ENCODE peak calls at places on chromosomes 2 and 18, in eight cellular contexts. H, Y, F, K, M, O, W and S are unnamed samples.
A peak's percentile ranks its signal among the peaks of the same experiment; 100 is the strongest.

GRCh38 chr2:101958071-101958470 is 33.7 kb upstream of the IL1R2 start:
- DNase-seq in K (no peak), M (no peak), F (no peak), H (peak; percentile 53), O (no peak), W (no peak), Y (no peak), S (no peak)

GRCh38 chr18:44740000-44740399 is 59.3 kb downstream of the SETBP1 start:
- DNase-seq in F (no peak), Y (no peak), O (no peak), W (no peak), M (no peak), H (no peak), K (no peak), S (no peak)

GRCh38 chr2:215782271-215782670 is 231.1 kb downstream of the MREG start:
- DNase-seq in W (no peak), F (no peak), K (no peak), O (no peak), H (no peak), Y (no peak), M (no peak), S (no peak)

GRCh38 chr2:68284896-68285295 is 32.6 kb upstream of the PPP3R1 start:
- DNase-seq in O (no peak), F (no peak), K (no peak), M (no peak), H (peak; percentile 85), W (peak; percentile 36), Y (peak; percentile 33), S (no peak)

GRCh38 chr18:61581578-61582204 is 248.5 kb downstream of the CDH20 start:
- DNase-seq in F (peak; percentile 74), K (peak; percentile 93), H (peak; percentile 69), M (peak; percentile 89), O (peak; percentile 55), W (peak; percentile 60), Y (peak; percentile 65), S (peak; percentile 81)

GRCh38 chr2:95179451-95179850 is 13.8 kb downstream of the ZNF2 start:
- DNase-seq in M (no peak), O (no peak), W (no peak), Y (no peak), H (no peak), F (no peak), K (no peak), S (peak; percentile 65)

GRCh38 chr2:7639476-7639875 is 722.3 kb downstream of the RNF144A start:
- DNase-seq in H (no peak), O (peak; percentile 69), Y (no peak), K (no peak), F (no peak), W (no peak), M (no peak), S (no peak)

GRCh38 chr2:208042041-208042440 is 16.7 kb upstream of the PLEKHM3 start:
- DNase-seq in H (peak; percentile 13), W (no peak), O (no peak), Y (no peak), F (no peak), M (no peak), K (no peak), S (no peak)

GRCh38 chr2:144519934-144520717 is at the start of gene ZEB2:
- DNase-seq in H (peak; percentile 95), O (no peak), W (peak; percentile 34), Y (peak; percentile 84), F (peak; percentile 84), K (peak; percentile 75), M (no peak), S (no peak)

GRCh38 chr2:226228080-226228479 is 571.5 kb downstream of the IRS1 start:
- DNase-seq in F (no peak), M (no peak), H (no peak), O (no peak), K (no peak), Y (no peak), W (no peak), S (no peak)

GRCh38 chr18:45167109-45167551 is 448.1 kb upstream of the SLC14A2 start:
- DNase-seq in F (no peak), H (no peak), O (no peak), M (no peak), K (no peak), W (no peak), Y (no peak), S (no peak)

GRCh38 chr2:161136696-161137324 is 23.4 kb upstream of the TANK start:
- DNase-seq in K (no peak), M (no peak), Y (no peak), F (no peak), H (peak; percentile 56), W (no peak), O (no peak), S (no peak)

GRCh38 chr2:196758474-196759377 is 40.8 kb downstream of the GTF3C3 start:
- DNase-seq in Y (no peak), M (no peak), F (no peak), K (no peak), O (no peak), W (no peak), H (peak; percentile 50), S (no peak)

GRCh38 chr18:11747731-11748130 is 58.7 kb downstream of the GNAL start:
- DNase-seq in K (no peak), M (no peak), F (no peak), W (no peak), H (no peak), O (no peak), Y (no peak), S (no peak)

GRCh38 chr18:79631761-79632446 is 47.7 kb upstream of the CTDP1 start:
- DNase-seq in Y (no peak), F (peak; percentile 30), H (no peak), O (no peak), M (no peak), W (no peak), K (no peak), S (no peak)

GRCh38 chr2:64976276-64976675 is 12.9 kb upstream of the SLC1A4 start:
- DNase-seq in F (no peak), O (no peak), Y (no peak), H (no peak), M (no peak), W (no peak), K (no peak), S (no peak)

GRCh38 chr18:58991127-58991798 is 126.6 kb downstream of the ZNF532 start:
- DNase-seq in Y (no peak), W (no peak), O (no peak), K (no peak), M (no peak), H (peak; percentile 17), F (no peak), S (no peak)

GRCh38 chr2:33275689-33276444 is 200.6 kb upstream of the RASGRP3 start:
- DNase-seq in O (peak; percentile 51), F (peak; percentile 91), Y (peak; percentile 62), H (peak; percentile 81), K (peak; percentile 88), W (peak; percentile 63), M (peak; percentile 53), S (no peak)

GRCh38 chr2:1709970-1710560 is 34.2 kb downstream of the PXDN start:
- DNase-seq in F (no peak), M (no peak), H (no peak), K (no peak), W (no peak), O (no peak), Y (no peak), S (no peak)

GRCh38 chr2:74514368-74515270 is at the start of gene TLX2:
- DNase-seq in H (no peak), Y (no peak), K (no peak), F (no peak), O (no peak), W (no peak), M (no peak), S (no peak)

GRCh38 chr18:80133124-80133523 is 24.1 kb downstream of the ADNP2 start:
- DNase-seq in F (no peak), M (no peak), W (no peak), O (no peak), K (no peak), H (no peak), Y (no peak), S (no peak)

GRCh38 chr18:23884712-23885375 is 129.7 kb upstream of the TTC39C start:
- DNase-seq in M (no peak), F (no peak), H (no peak), O (no peak), W (no peak), Y (peak; percentile 30), K (no peak), S (no peak)

GRCh38 chr18:3782901-3783300 is 332.9 kb downstream of the TGIF1 start:
- DNase-seq in W (no peak), K (no peak), F (no peak), M (no peak), O (no peak), H (no peak), Y (no peak), S (no peak)

GRCh38 chr2:178105566-178105965 is 6.7 kb upstream of the RBM45 start:
- DNase-seq in W (no peak), O (no peak), M (no peak), K (no peak), H (no peak), F (no peak), Y (no peak), S (no peak)

GRCh38 chr2:205680067-205680466 is 2.2 kb upstream of the NRP2 start:
- DNase-seq in H (peak; percentile 90), W (no peak), F (no peak), M (no peak), K (no peak), Y (no peak), O (peak; percentile 80), S (no peak)

DNA sequence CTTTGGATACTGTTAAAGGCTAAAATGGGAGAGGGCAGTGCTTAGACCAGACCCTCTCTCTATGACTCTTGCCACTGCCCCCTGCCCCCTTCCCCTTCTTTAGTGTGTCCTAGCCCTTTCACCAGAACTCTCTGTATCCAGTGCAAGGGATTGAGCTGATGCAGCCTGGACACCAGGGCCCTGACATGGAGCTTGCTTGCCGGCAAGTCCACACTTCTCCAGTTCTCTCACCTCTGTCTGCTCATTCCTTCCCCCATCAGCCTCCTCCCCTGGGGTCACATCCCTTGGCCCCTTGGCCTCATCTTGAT is 1.5 kb upstream of the WNT6 start:
- DNase-seq in Y (no peak), O (no peak), M (no peak), H (no peak), K (peak; percentile 39), F (no peak), W (no peak), S (no peak)
- H3K4me1 ChIP-seq in Y (peaks cover 5% of the 10 kb centered on the region), O (peaks cover 46% of the 10 kb centered on the region), M (peaks cover 9% of the 10 kb centered on the region), H (peaks cover 7% of the 10 kb centered on the region), K (no peaks in the 10 kb centered on the region), F (peaks cover 21% of the 10 kb centered on the region), W (peaks cover 8% of the 10 kb centered on the region), S (peaks cover 3% of the 10 kb centered on the region)

GRCh38 chr2:240453461-240454030 is 18.1 kb downstream of the GPC1 start:
- DNase-seq in O (no peak), H (no peak), W (no peak), M (peak; percentile 60), F (no peak), K (peak; percentile 72), Y (peak; percentile 15), S (no peak)
- H3K4me1 ChIP-seq in O (peaks cover 32% of the 10 kb centered on the region), H (peaks cover 45% of the 10 kb centered on the region), W (peaks cover 36% of the 10 kb centered on the region), M (no peaks in the 10 kb centered on the region), F (peaks cover 63% of the 10 kb centered on the region), K (no peaks in the 10 kb centered on the region), Y (peaks cover 19% of the 10 kb centered on the region), S (no peaks in the 10 kb centered on the region)

GRCh38 chr2:28716265-28716865 is 35.3 kb upstream of the PPP1CB start:
- DNase-seq in K (no peak), M (no peak), F (peak; percentile 74), H (peak; percentile 91), O (no peak), W (peak; percentile 32), Y (peak; percentile 39), S (no peak)
- H3K4me1 ChIP-seq in K (peaks cover 2% of the 10 kb centered on the region), M (peaks cover 13% of the 10 kb centered on the region), F (peaks cover 15% of the 10 kb centered on the region), H (no peaks in the 10 kb centered on the region), O (peaks cover 26% of the 10 kb centered on the region), W (peaks cover 15% of the 10 kb centered on the region), Y (peaks cover 2% of the 10 kb centered on the region), S (no peaks in the 10 kb centered on the region)

GRCh38 chr18:31505161-31505560 is 7.2 kb downstream of the DSG2 start:
- DNase-seq in M (no peak), H (no peak), W (no peak), Y (no peak), K (no peak), F (no peak), O (no peak), S (no peak)
- H3K4me1 ChIP-seq in M (no peaks in the 10 kb centered on the region), H (peaks cover 13% of the 10 kb centered on the region), W (no peaks in the 10 kb centered on the region), Y (no peaks in the 10 kb centered on the region), K (no peaks in the 10 kb centered on the region), F (peaks cover 9% of the 10 kb centered on the region), O (peaks cover 5% of the 10 kb centered on the region), S (no peaks in the 10 kb centered on the region)